ENCODE peak calls at places on chromosomes 4 and X, in five cellular contexts. Y is heart right ventricle, O is uterus, Z is substantia nigra, A is cardiac muscle cell. K is an unnamed sample.

GRCh38 chr4:90403781-90404180 is 276.6 kb downstream of the CCSER1 start:
- DNase-seq in A (no peak), O (no peak), Y (no peak), Z (no peak), K (no peak)

GRCh38 chr4:96016615-96017299 is 176.9 kb downstream of the PDHA2 start:
- DNase-seq in O (no peak), Y (no peak), Z (no peak), A (peak; percentile 74), K (no peak)

GRCh38 chrX:108735680-108736508 is 469 bp downstream of the IRS4 start:
- DNase-seq in Y (no peak), O (no peak), Z (no peak), A (peak; percentile 12), K (no peak)

GRCh38 chr4:128315756-128316520 is 28.3 kb upstream of the PGRMC2 start:
- DNase-seq in Y (no peak), A (no peak), Z (no peak), O (no peak), K (no peak)

GRCh38 chr4:52015366-52015765 is 4.8 kb downstream of the LRRC66 start:
- DNase-seq in Z (no peak), O (no peak), A (peak; percentile 20), Y (no peak), K (no peak)

GRCh38 chr4:105683038-105683437 is 25.5 kb downstream of the INTS12 start:
- DNase-seq in O (no peak), A (no peak), Y (no peak), Z (no peak), K (peak; percentile 86)

GRCh38 chr4:3225946-3226345 is 23.0 kb upstream of the MSANTD1 start:
- DNase-seq in Z (no peak), Y (no peak), O (no peak), A (no peak), K (no peak)

GRCh38 chr4:18536420-18536819 is 514.9 kb upstream of the LCORL start:
- DNase-seq in A (no peak), Y (no peak), O (no peak), Z (no peak), K (no peak)

GRCh38 chr4:55359397-55359916 is 13.4 kb downstream of the SRD5A3 start:
- DNase-seq in Z (no peak), O (peak; percentile 68), Y (no peak), A (peak; percentile 19), K (no peak)

GRCh38 chr4:73706811-73707210 is 33.6 kb upstream of the CXCL8 start:
- DNase-seq in O (no peak), Y (no peak), A (no peak), Z (no peak), K (no peak)

DNA sequence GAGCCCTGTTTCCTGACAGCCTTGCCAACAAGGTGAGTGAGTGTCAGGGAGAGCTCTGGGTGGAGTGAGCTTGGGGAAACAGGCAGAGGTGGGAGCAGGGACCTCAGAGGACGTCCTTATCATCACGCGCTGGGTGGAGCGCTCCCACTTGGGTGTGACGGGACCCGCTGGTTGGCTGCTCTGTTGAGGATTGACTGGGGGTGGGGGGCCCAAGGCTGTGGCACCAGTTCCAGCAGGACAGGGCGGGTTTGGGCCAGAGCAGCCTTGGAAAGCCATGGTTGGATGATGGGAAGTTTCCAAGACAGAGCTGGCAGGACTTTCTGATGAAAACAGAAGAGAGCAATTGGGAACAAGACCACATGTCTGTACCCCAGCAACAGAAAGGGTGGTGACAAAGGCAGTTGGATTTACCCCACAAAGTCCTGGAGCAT is 3.0 kb upstream of the PCGF3 start:
- DNase-seq in Y (no peak), A (no peak), Z (no peak), O (no peak), K (no peak)
- H3K27ac ChIP-seq in Y (no peak overlapping the region), A (no peak overlapping the region), Z (no peak overlapping the region), O (no peak overlapping the region), K (no peak overlapping the region)

GRCh38 chrX:65679071-65679540 is 11.7 kb downstream of the MSN start:
- DNase-seq in O (no peak), Z (no peak), Y (no peak), A (no peak), K (no peak)

GRCh38 chrX:65674351-65674893 is 7.0 kb downstream of the MSN start:
- DNase-seq in A (no peak), O (no peak), Z (no peak), Y (no peak), K (no peak)

GRCh38 chrX:65673857-65674350 is 6.5 kb downstream of the MSN start:
- DNase-seq in Y (no peak), Z (no peak), O (no peak), A (no peak), K (no peak)

GRCh38 chrX:65681810-65682209 is 14.4 kb downstream of the MSN start:
- DNase-seq in Y (no peak), A (no peak), Z (no peak), O (no peak), K (no peak)

GRCh38 chrX:65677954-65678469 is 10.6 kb downstream of the MSN start:
- DNase-seq in Y (no peak), A (peak; percentile 93), O (peak; percentile 60), Z (no peak), K (no peak)
- H3K27ac ChIP-seq in Y (peak overlapping the region; percentile 98), A (no peak overlapping the region), O (peak overlapping the region; percentile 89), Z (peak overlapping the region; percentile 38), K (peak overlapping the region; percentile 84)

GRCh38 chrX:21738145-21738949 is 19.6 kb downstream of the SMPX start:
- DNase-seq in A (no peak), Z (no peak), O (no peak), Y (no peak), K (no peak)
- H3K27ac ChIP-seq in A (peak overlapping the region; percentile 37), Z (no peak overlapping the region), O (no peak overlapping the region), Y (no peak overlapping the region), K (no peak overlapping the region)

DNA sequence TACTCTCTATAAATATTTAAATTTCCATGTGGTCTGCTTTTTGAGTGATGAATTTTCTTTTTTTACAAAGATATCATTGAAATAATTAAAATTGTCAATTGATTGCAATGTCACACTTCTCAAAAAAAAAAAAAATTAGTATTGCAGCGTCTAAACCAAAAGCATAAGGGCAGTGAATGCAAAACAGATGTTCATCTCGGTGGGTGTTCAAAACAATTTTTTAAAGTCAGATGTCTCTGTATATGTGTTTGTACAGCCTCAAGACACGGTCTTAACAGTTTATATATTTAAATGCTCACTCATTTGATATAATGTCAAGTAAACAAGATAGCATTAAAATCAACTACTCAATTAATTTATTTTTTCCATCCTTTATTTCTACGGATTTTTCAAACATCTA is 52.3 kb downstream of the PALLD start:
- DNase-seq in A (no peak), Z (no peak), O (no peak), Y (no peak), K (no peak)
- H3K27ac ChIP-seq in A (no peak overlapping the region), Z (no peak overlapping the region), O (no peak overlapping the region), Y (no peak overlapping the region), K (no peak overlapping the region)